ENCODE peak calls at places on chromosomes 2 and 18, in four cellular contexts. G is transverse colon, P is body of pancreas, R is IMR-90. M is an unnamed sample. For H3K4me1, the result is how much of the 10 kb centered on the place peaks cover.

GRCh38 chr2:7029291-7030059 is 112.3 kb downstream of the RNF144A start:
- DNase-seq in P (no peak), G (no peak), R (no peak), M (no peak)

GRCh38 chr18:34867520-34867919 is 157.4 kb downstream of the DTNA start:
- DNase-seq in P (no peak), G (no peak), R (no peak), M (no peak)

GRCh38 chr2:135974036-135974435 is 11.4 kb downstream of the DARS1 start:
- DNase-seq in G (no peak), R (no peak), P (no peak), M (no peak)

GRCh38 chr2:230899786-230900185 is 25.3 kb downstream of the GPR55 start:
- DNase-seq in P (no peak), G (no peak), R (no peak), M (no peak)

GRCh38 chr2:46818819-46819218 is 96.8 kb downstream of the MCFD2 start:
- DNase-seq in G (no peak), R (no peak), P (no peak), M (no peak)

GRCh38 chr2:240236217-240237111 is 96.0 kb upstream of the OTOS start:
- DNase-seq in G (no peak), P (peak), R (no peak), M (no peak)

GRCh38 chr2:204437815-204438766 is 107.2 kb upstream of the PARD3B start:
- DNase-seq in R (no peak), P (peak), G (no peak), M (no peak)

GRCh38 chr2:175745911-175746310 is 256.2 kb downstream of the LNPK start:
- DNase-seq in G (no peak), R (no peak), P (no peak), M (no peak)

GRCh38 chr2:158391361-158391760 is 65.2 kb downstream of the CCDC148 start:
- DNase-seq in R (no peak), G (no peak), P (no peak), M (no peak)

GRCh38 chr2:26621469-26622199 is 19.5 kb downstream of the CIB4 start:
- DNase-seq in R (peak), G (no peak), P (no peak), M (no peak)

GRCh38 chr18:3932285-3932684 is 482.3 kb downstream of the TGIF1 start:
- DNase-seq in P (no peak), R (no peak), G (no peak), M (no peak)

GRCh38 chr2:106868199-106868598 is 17.8 kb downstream of the ST6GAL2 start:
- DNase-seq in G (no peak), R (no peak), P (no peak), M (no peak)

GRCh38 chr2:148524519-148524919 is 120.0 kb upstream of the EPC2 start:
- DNase-seq in R (no peak), G (no peak), P (no peak), M (no peak)

GRCh38 chr2:183665403-183665802 is 541.2 kb downstream of the NUP35 start:
- DNase-seq in R (no peak), G (peak), P (no peak), M (no peak)

GRCh38 chr2:133791191-133791590 is 222.9 kb upstream of the NCKAP5 start:
- DNase-seq in P (no peak), R (peak), G (no peak), M (no peak)

GRCh38 chr2:222609391-222609790 is 46.5 kb downstream of the FARSB start:
- DNase-seq in G (no peak), P (no peak), R (peak), M (no peak)

GRCh38 chr2:223066721-223067120 is 14.7 kb downstream of the KCNE4 start:
- DNase-seq in G (no peak), P (no peak), R (no peak), M (no peak)

GRCh38 chr2:48016620-48017019 is 110.3 kb upstream of the FBXO11 start:
- DNase-seq in G (no peak), P (no peak), R (no peak), M (no peak)

GRCh38 chr2:68050353-68050752 is 12.5 kb downstream of the C1D start:
- DNase-seq in G (no peak), P (no peak), R (no peak), M (no peak)

GRCh38 chr2:68046224-68046623 is 16.6 kb downstream of the C1D start:
- DNase-seq in P (no peak), R (no peak), G (no peak), M (no peak)

GRCh38 chr2:68043719-68044498 is 18.9 kb downstream of the C1D start:
- DNase-seq in G (no peak), R (peak), P (no peak), M (no peak)

GRCh38 chr2:68045337-68045736 is 17.5 kb downstream of the C1D start:
- DNase-seq in G (no peak), R (no peak), P (no peak), M (no peak)

GRCh38 chr2:68046642-68047240 is 16.1 kb downstream of the C1D start:
- DNase-seq in R (no peak), G (no peak), P (no peak), M (no peak)
- H3K4me1 ChIP-seq in R (under half), G (under half), P (under half), M (under half)

DNA sequence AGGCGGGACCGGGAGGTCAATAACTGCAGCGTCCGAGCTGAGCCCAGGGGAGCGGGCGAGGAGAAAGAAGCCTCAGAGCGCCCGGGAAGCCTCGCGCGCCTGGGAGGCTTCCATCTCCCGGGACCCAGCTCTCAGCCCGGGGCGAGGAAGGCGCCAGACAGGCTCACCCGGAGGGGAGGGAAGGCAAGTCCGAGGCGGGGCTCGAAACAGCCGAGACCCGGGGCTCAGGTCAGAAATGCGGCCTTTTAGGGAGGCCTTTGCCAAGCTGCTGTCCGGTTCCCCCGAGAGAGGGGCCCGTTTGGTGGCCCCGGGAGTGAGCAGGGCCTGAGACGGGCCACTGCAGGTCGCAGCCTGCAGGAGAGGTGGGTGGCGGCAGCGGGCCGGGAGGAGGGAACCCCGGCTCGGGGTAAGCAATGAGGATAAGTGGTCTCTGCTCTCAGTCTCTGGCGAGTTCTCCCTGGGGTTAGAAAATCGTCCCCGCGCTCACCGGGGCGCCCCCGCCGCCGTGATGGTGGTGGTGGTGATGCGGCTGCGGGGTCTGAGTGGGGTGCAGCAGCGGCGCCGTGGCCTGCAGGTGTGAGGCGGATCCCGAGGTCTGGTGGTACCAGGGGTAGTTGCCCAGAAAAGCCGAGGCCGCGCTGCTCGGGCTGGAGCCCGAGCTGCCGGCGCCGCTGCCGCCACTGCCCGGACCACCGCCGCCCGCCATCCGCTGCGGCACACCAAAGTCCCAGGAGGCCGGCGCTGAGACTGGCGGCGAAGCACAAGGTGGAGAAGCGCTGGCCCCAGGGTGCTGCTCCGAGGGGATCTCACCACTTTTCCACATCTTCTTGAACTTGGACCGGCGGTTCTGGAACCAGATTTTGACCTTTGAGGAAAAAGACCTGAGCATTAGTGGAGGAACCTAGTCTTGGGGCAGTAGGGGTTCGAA is 2.4 kb downstream of the DLX2 start:
- DNase-seq in G (no peak), R (no peak), P (no peak), M (peak)
- H3K4me1 ChIP-seq in G (half or more), R (under half), P (half or more), M (under half)

GRCh38 chr2:237488295-237488694 is 1.2 kb downstream of the MLPH start:
- DNase-seq in G (no peak), R (no peak), P (no peak), M (no peak)
- H3K4me1 ChIP-seq in G (under half), R (under half), P (half or more), M (under half)

DNA sequence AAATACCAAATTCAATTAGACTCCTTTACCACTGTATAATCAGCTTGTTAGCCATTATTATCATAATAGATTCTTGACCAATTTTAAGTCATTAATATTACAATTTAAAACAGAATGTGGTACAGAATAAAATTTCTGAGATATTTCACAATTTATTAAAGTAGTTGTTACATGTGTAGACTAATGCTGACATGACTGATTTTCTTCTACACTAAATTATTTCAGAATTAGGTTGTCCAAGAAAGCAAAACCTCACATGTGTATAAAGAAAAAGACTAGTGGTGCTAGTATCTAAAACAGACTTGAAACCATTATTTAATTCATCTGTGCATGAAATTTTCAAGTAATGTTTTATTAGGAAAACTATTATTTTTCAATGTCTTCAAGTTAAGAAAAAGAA is 79.2 kb upstream of the COL3A1 start:
- DNase-seq in P (no peak), G (no peak), R (no peak), M (no peak)
- H3K4me1 ChIP-seq in P (under half), G (under half), R (under half), M (under half)

DNA sequence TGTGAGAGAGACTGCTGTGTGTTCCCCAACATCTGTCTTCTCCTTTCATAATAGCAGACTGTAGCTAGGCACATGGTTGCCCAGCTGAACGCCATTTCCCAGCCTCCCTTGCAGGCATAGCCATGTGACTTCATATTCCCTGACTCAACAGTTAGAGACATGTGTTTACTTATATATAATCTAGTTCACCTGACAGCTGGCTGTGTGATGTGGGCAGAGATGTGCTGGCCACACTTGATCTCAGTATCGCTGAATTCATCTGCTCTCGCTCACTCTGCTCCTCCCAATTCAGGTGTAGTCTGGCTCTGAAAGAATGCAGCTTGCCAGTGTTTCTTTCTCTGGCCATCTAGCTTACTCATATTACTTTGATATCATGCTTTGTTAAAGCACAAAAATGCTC is 52.3 kb upstream of the SEC11C start:
- DNase-seq in R (peak), G (peak), P (no peak), M (no peak)
- H3K4me1 ChIP-seq in R (under half), G (under half), P (under half), M (under half)

DNA sequence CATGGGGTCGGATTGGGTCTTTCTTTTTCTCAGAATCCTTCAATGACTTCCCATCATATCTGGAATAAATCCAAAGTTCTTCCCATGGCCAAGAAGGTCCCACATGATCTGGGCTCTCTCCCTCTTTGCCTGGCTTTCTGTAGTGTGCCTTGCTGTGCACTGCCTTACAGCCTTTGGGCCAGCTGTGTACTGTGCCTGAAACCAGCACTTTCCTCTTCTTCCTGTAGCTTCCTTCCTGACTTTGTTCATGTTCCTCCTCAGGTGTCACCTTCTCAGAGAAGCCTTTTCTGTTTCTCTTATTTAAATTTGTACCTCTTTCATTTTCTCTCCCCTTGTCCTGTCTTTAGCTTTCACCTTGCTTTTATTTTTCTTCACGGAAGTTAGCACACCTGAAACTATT is 4.3 kb upstream of the CDCA7 start:
- DNase-seq in R (no peak), G (no peak), P (no peak), M (no peak)
- H3K4me1 ChIP-seq in R (under half), G (under half), P (under half), M (under half)

GRCh38 chr2:127769587-127769986 is 41.4 kb downstream of the WDR33 start:
- DNase-seq in R (no peak), P (no peak), G (no peak), M (no peak)
- H3K4me1 ChIP-seq in R (under half), P (under half), G (under half), M (under half)

GRCh38 chr2:216549926-216550690 is 51.5 kb downstream of the RPL37A start:
- DNase-seq in P (no peak), G (no peak), R (no peak), M (no peak)
- H3K4me1 ChIP-seq in P (under half), G (under half), R (half or more), M (under half)